ENCODE peak calls at places on chromosome 2, in six cellular contexts. One of them, this sample, is unnamed. For H3K4me1, the result is how much of the 10 kb centered on the place peaks cover.

GRCh38 chr2:27118525-27119329 is at the start of gene CGREF1:
- DNase-seq in trophoblast cell: no peak
- DNase-seq in CD8-positive, alpha-beta T cell: no peak
- DNase-seq in sigmoid colon: no peak
- DNase-seq in neuronal stem cell: no peak
- DNase-seq in aorta: no peak
- DNase-seq in this sample: no peak

GRCh38 chr2:151575338-151575737 is 158.9 kb downstream of the NEB start:
- DNase-seq in trophoblast cell: no peak
- DNase-seq in CD8-positive, alpha-beta T cell: no peak
- DNase-seq in sigmoid colon: no peak
- DNase-seq in neuronal stem cell: no peak
- DNase-seq in aorta: no peak
- DNase-seq in this sample: no peak

GRCh38 chr2:24272161-24272802 is 88.1 kb downstream of the ITSN2 start:
- DNase-seq in trophoblast cell: no peak
- DNase-seq in CD8-positive, alpha-beta T cell: no peak
- DNase-seq in sigmoid colon: no peak
- DNase-seq in neuronal stem cell: no peak
- DNase-seq in aorta: no peak
- DNase-seq in this sample: no peak

GRCh38 chr2:74107071-74107470 is 40.6 kb downstream of the BOLA3 start:
- DNase-seq in trophoblast cell: no peak
- DNase-seq in CD8-positive, alpha-beta T cell: no peak
- DNase-seq in sigmoid colon: no peak
- DNase-seq in neuronal stem cell: no peak
- DNase-seq in aorta: no peak
- DNase-seq in this sample: no peak

GRCh38 chr2:40516604-40517003 is 64.7 kb upstream of the SLC8A1 start:
- DNase-seq in trophoblast cell: no peak
- DNase-seq in CD8-positive, alpha-beta T cell: no peak
- DNase-seq in sigmoid colon: no peak
- DNase-seq in neuronal stem cell: no peak
- DNase-seq in aorta: no peak
- DNase-seq in this sample: no peak

GRCh38 chr2:224832207-224832606 is 116.0 kb upstream of the CCDC195 start:
- DNase-seq in trophoblast cell: no peak
- DNase-seq in CD8-positive, alpha-beta T cell: no peak
- DNase-seq in sigmoid colon: no peak
- DNase-seq in neuronal stem cell: no peak
- DNase-seq in aorta: no peak
- DNase-seq in this sample: no peak

GRCh38 chr2:113879457-113879856 is 10.4 kb upstream of the ACTR3 start:
- DNase-seq in trophoblast cell: no peak
- DNase-seq in CD8-positive, alpha-beta T cell: no peak
- DNase-seq in sigmoid colon: no peak
- DNase-seq in neuronal stem cell: no peak
- DNase-seq in aorta: no peak
- DNase-seq in this sample: no peak

GRCh38 chr2:55420901-55421300 is 1.2 kb upstream of the CCDC88A start:
- DNase-seq in trophoblast cell: no peak
- DNase-seq in CD8-positive, alpha-beta T cell: no peak
- DNase-seq in sigmoid colon: no peak
- DNase-seq in neuronal stem cell: no peak
- DNase-seq in aorta: no peak
- DNase-seq in this sample: no peak

GRCh38 chr2:169997140-169997887 is 170.1 kb downstream of the UBR3 start:
- DNase-seq in trophoblast cell: no peak
- DNase-seq in CD8-positive, alpha-beta T cell: no peak
- DNase-seq in sigmoid colon: no peak
- DNase-seq in neuronal stem cell: no peak
- DNase-seq in aorta: no peak
- DNase-seq in this sample: no peak

GRCh38 chr2:137178955-137179377 is 413.6 kb downstream of the THSD7B start:
- DNase-seq in trophoblast cell: no peak
- DNase-seq in CD8-positive, alpha-beta T cell: no peak
- DNase-seq in sigmoid colon: no peak
- DNase-seq in neuronal stem cell: no peak
- DNase-seq in aorta: no peak
- DNase-seq in this sample: no peak

GRCh38 chr2:55883339-55883738 is 40.2 kb downstream of the EFEMP1 start:
- DNase-seq in trophoblast cell: no peak
- DNase-seq in CD8-positive, alpha-beta T cell: no peak
- DNase-seq in sigmoid colon: no peak
- DNase-seq in neuronal stem cell: no peak
- DNase-seq in aorta: no peak
- DNase-seq in this sample: peak

GRCh38 chr2:51553456-51553855 is 521.5 kb upstream of the NRXN1 start:
- DNase-seq in trophoblast cell: no peak
- DNase-seq in CD8-positive, alpha-beta T cell: no peak
- DNase-seq in sigmoid colon: no peak
- DNase-seq in neuronal stem cell: no peak
- DNase-seq in aorta: no peak
- DNase-seq in this sample: no peak

GRCh38 chr2:26346454-26347053 is at the start of gene ADGRF3:
- DNase-seq in trophoblast cell: peak
- DNase-seq in CD8-positive, alpha-beta T cell: peak
- DNase-seq in sigmoid colon: peak
- DNase-seq in neuronal stem cell: peak
- DNase-seq in aorta: peak
- DNase-seq in this sample: peak

GRCh38 chr2:181517685-181518301 is 60.6 kb downstream of the ITGA4 start:
- DNase-seq in trophoblast cell: no peak
- DNase-seq in CD8-positive, alpha-beta T cell: peak
- DNase-seq in sigmoid colon: no peak
- DNase-seq in neuronal stem cell: no peak
- DNase-seq in aorta: no peak
- DNase-seq in this sample: no peak

GRCh38 chr2:173891315-173892037 is 73.7 kb downstream of the SP3 start:
- DNase-seq in trophoblast cell: no peak
- DNase-seq in CD8-positive, alpha-beta T cell: no peak
- DNase-seq in sigmoid colon: no peak
- DNase-seq in neuronal stem cell: no peak
- DNase-seq in aorta: no peak
- DNase-seq in this sample: no peak

GRCh38 chr2:232884001-232884421 is 13.9 kb downstream of the SNORC start:
- DNase-seq in trophoblast cell: no peak
- DNase-seq in CD8-positive, alpha-beta T cell: no peak
- DNase-seq in sigmoid colon: no peak
- DNase-seq in neuronal stem cell: no peak
- DNase-seq in aorta: peak
- DNase-seq in this sample: peak

GRCh38 chr2:197893403-197894177 is 89.2 kb downstream of the PLCL1 start:
- DNase-seq in trophoblast cell: no peak
- DNase-seq in CD8-positive, alpha-beta T cell: no peak
- DNase-seq in sigmoid colon: no peak
- DNase-seq in neuronal stem cell: no peak
- DNase-seq in aorta: no peak
- DNase-seq in this sample: no peak

GRCh38 chr2:80026040-80026729 is 278.4 kb downstream of the LRRTM1 start:
- DNase-seq in trophoblast cell: no peak
- DNase-seq in CD8-positive, alpha-beta T cell: no peak
- DNase-seq in sigmoid colon: no peak
- DNase-seq in neuronal stem cell: no peak
- DNase-seq in aorta: no peak
- DNase-seq in this sample: no peak

GRCh38 chr2:101714098-101714497 is 16.6 kb downstream of the MAP4K4 start:
- DNase-seq in trophoblast cell: no peak
- DNase-seq in CD8-positive, alpha-beta T cell: no peak
- DNase-seq in sigmoid colon: no peak
- DNase-seq in neuronal stem cell: no peak
- DNase-seq in aorta: no peak
- DNase-seq in this sample: no peak

GRCh38 chr2:133135035-133135654 is 433.1 kb downstream of the NCKAP5 start:
- DNase-seq in trophoblast cell: no peak
- DNase-seq in CD8-positive, alpha-beta T cell: no peak
- DNase-seq in sigmoid colon: no peak
- DNase-seq in neuronal stem cell: no peak
- DNase-seq in aorta: no peak
- DNase-seq in this sample: no peak

GRCh38 chr2:141317986-141318385 is 812.8 kb downstream of the LRP1B start:
- DNase-seq in trophoblast cell: no peak
- DNase-seq in CD8-positive, alpha-beta T cell: no peak
- DNase-seq in sigmoid colon: no peak
- DNase-seq in neuronal stem cell: no peak
- DNase-seq in aorta: no peak
- DNase-seq in this sample: no peak

DNA sequence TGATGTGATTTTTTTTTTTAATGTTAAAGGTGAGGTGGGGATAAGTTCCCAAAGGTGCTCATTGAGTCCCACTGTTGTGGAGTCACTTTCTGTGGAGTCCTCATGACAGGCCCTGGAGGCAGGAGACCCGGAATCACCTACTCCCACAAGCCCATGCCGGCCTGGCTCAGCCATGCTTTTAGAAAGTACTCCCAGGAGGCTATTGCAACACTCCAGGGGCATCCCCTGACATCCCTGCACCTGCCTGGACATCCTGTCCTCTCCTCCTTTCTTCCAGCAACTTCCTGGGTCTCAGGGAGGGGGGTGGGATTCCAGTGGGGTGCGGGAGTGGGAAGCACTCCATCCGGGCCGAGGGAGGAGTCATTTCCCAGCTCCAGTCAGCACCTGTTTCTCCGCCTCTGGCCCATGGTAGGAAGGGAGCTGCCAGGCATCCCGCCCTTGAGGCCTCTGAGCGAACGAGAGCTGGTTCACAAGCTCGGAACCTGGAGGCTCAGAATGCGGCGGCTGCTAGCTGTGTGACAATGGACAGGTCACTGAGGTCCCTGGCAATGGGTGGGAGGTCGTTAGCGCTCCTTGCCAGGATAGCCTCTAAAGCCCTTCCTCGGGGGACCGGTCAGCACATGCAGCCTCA is 163.9 kb upstream of the ID2 start:
- DNase-seq in trophoblast cell: no peak
- DNase-seq in CD8-positive, alpha-beta T cell: no peak
- DNase-seq in sigmoid colon: no peak
- DNase-seq in neuronal stem cell: peak
- DNase-seq in aorta: no peak
- DNase-seq in this sample: no peak
- H3K4me1 ChIP-seq in trophoblast cell: under half
- H3K4me1 ChIP-seq in CD8-positive, alpha-beta T cell: half or more
- H3K4me1 ChIP-seq in sigmoid colon: under half
- H3K4me1 ChIP-seq in neuronal stem cell: under half
- H3K4me1 ChIP-seq in aorta: under half
- H3K4me1 ChIP-seq in this sample: under half

DNA sequence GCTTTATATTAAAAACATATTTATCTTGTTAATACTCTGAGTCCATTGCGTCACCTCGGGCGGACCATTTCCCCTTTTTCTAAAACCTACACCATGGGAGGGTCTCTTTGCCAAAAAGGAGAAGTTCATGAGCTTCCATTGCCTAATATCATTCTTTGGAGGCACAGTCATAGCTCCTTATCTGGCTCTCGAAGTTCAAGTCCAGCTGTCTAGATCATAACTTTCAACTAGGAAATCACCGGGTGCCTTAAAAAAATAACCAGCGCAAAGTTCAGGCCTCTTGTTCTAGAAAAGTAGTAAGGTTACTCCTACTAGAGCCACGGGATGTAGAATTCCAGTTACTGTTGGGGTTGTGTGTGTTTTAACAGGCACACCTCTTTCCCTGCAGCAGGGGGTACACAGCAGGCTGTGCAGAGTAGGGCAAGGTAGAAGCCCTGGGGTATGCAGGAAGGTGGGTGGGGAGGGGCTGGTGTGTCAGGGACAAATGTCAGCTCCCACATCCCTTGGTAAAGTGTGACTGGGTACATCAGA is 50.6 kb downstream of the LRRFIP1 start:
- DNase-seq in trophoblast cell: peak
- DNase-seq in CD8-positive, alpha-beta T cell: no peak
- DNase-seq in sigmoid colon: peak
- DNase-seq in neuronal stem cell: no peak
- DNase-seq in aorta: no peak
- DNase-seq in this sample: peak
- H3K4me3 ChIP-seq in trophoblast cell: no peak
- H3K4me3 ChIP-seq in CD8-positive, alpha-beta T cell: no peak
- H3K4me3 ChIP-seq in sigmoid colon: no peak
- H3K4me3 ChIP-seq in neuronal stem cell: no peak
- H3K4me3 ChIP-seq in aorta: no peak
- H3K4me3 ChIP-seq in this sample: no peak

GRCh38 chr2:144241801-144242200 is 278.1 kb downstream of the ZEB2 start:
- DNase-seq in trophoblast cell: no peak
- DNase-seq in CD8-positive, alpha-beta T cell: no peak
- DNase-seq in sigmoid colon: no peak
- DNase-seq in neuronal stem cell: no peak
- DNase-seq in aorta: no peak
- DNase-seq in this sample: no peak
- H3K4me1 ChIP-seq in trophoblast cell: under half
- H3K4me1 ChIP-seq in CD8-positive, alpha-beta T cell: under half
- H3K4me1 ChIP-seq in sigmoid colon: under half
- H3K4me1 ChIP-seq in neuronal stem cell: under half
- H3K4me1 ChIP-seq in aorta: under half
- H3K4me1 ChIP-seq in this sample: under half

GRCh38 chr2:96903809-96904208 is 33.9 kb upstream of the SEMA4C start:
- DNase-seq in trophoblast cell: no peak
- DNase-seq in CD8-positive, alpha-beta T cell: no peak
- DNase-seq in sigmoid colon: no peak
- DNase-seq in neuronal stem cell: no peak
- DNase-seq in aorta: no peak
- DNase-seq in this sample: no peak

GRCh38 chr2:96903318-96903717 is 33.4 kb upstream of the SEMA4C start:
- DNase-seq in trophoblast cell: peak
- DNase-seq in CD8-positive, alpha-beta T cell: no peak
- DNase-seq in sigmoid colon: no peak
- DNase-seq in neuronal stem cell: no peak
- DNase-seq in aorta: no peak
- DNase-seq in this sample: no peak

GRCh38 chr2:96909651-96910050 is 39.8 kb upstream of the SEMA4C start:
- DNase-seq in trophoblast cell: no peak
- DNase-seq in CD8-positive, alpha-beta T cell: no peak
- DNase-seq in sigmoid colon: no peak
- DNase-seq in neuronal stem cell: no peak
- DNase-seq in aorta: no peak
- DNase-seq in this sample: no peak

GRCh38 chr2:96907405-96908041 is 37.6 kb upstream of the SEMA4C start:
- DNase-seq in trophoblast cell: peak
- DNase-seq in CD8-positive, alpha-beta T cell: no peak
- DNase-seq in sigmoid colon: peak
- DNase-seq in neuronal stem cell: peak
- DNase-seq in aorta: peak
- DNase-seq in this sample: peak

DNA sequence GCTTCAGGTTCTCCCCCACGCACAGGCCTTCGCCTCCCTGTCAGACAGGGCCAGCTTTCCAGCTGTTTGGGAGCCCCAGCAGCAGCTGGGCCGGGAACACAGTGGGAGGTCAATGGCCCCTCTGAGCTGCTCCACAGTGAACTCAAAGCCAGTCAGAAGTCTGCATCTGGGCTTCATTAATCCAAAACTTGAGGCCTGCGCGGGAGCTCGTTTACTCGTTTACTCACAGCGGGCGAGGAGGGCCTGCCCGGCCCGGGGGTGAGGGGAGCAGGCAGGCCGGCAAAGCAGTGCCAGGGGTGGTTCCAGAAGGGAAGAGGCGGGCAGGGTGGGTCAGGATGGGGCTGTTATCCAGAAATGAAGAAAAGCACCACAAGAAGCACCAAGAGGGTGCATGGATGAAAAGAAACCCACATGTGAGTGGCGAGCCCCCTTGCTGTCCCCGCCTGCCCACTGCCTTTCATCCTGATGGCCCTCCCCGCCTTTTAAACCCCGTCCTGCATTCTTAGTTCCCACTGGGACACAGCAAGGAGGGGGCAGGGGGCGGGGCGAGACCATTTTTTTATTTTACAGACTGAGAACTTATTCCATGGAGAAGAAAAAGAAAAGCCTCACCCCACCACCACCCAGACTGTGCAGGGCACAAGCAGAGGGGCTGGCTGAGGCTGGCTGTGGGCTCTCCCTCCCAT is 37.0 kb upstream of the SEMA4C start:
- DNase-seq in trophoblast cell: no peak
- DNase-seq in CD8-positive, alpha-beta T cell: no peak
- DNase-seq in sigmoid colon: peak
- DNase-seq in neuronal stem cell: peak
- DNase-seq in aorta: peak
- DNase-seq in this sample: peak
- H3K4me3 ChIP-seq in trophoblast cell: no peak
- H3K4me3 ChIP-seq in CD8-positive, alpha-beta T cell: no peak
- H3K4me3 ChIP-seq in sigmoid colon: peak
- H3K4me3 ChIP-seq in neuronal stem cell: no peak
- H3K4me3 ChIP-seq in aorta: no peak
- H3K4me3 ChIP-seq in this sample: peak

This sample was measured in tibial artery.